ENCODE peak calls at places on chromosomes 16 and 17, in six cellular contexts. One of them, this sample, is unnamed.

GRCh38 chr16:53090591-53091507 is 36.1 kb downstream of the CHD9 start:
- DNase-seq in CD4-positive, alpha-beta memory T cell: no peak
- DNase-seq in iPS DF 6.9: no peak
- DNase-seq in heart left ventricle: peak
- DNase-seq in tibial artery: peak
- DNase-seq in breast epithelium: peak
- DNase-seq in this sample: peak

GRCh38 chr17:37110012-37110701 is 161.4 kb downstream of the AATF start:
- DNase-seq in CD4-positive, alpha-beta memory T cell: no peak
- DNase-seq in iPS DF 6.9: no peak
- DNase-seq in breast epithelium: no peak
- DNase-seq in heart left ventricle: no peak
- DNase-seq in tibial artery: no peak
- DNase-seq in this sample: no peak

GRCh38 chr17:40345161-40346034 is 19.1 kb downstream of the GJD3 start:
- DNase-seq in heart left ventricle: peak
- DNase-seq in CD4-positive, alpha-beta memory T cell: peak
- DNase-seq in iPS DF 6.9: no peak
- DNase-seq in tibial artery: peak
- DNase-seq in breast epithelium: no peak
- DNase-seq in this sample: no peak

GRCh38 chr16:87661561-87661960 is 59.3 kb downstream of the JPH3 start:
- DNase-seq in heart left ventricle: peak
- DNase-seq in breast epithelium: no peak
- DNase-seq in iPS DF 6.9: peak
- DNase-seq in CD4-positive, alpha-beta memory T cell: no peak
- DNase-seq in tibial artery: no peak
- DNase-seq in this sample: no peak

GRCh38 chr16:24851700-24852099 is 5.9 kb downstream of the SLC5A11 start:
- DNase-seq in tibial artery: no peak
- DNase-seq in breast epithelium: no peak
- DNase-seq in iPS DF 6.9: no peak
- DNase-seq in CD4-positive, alpha-beta memory T cell: no peak
- DNase-seq in heart left ventricle: no peak
- DNase-seq in this sample: no peak

GRCh38 chr16:75026892-75027391 is 28.1 kb downstream of the ZNRF1 start:
- DNase-seq in CD4-positive, alpha-beta memory T cell: no peak
- DNase-seq in tibial artery: no peak
- DNase-seq in iPS DF 6.9: no peak
- DNase-seq in heart left ventricle: no peak
- DNase-seq in breast epithelium: no peak
- DNase-seq in this sample: no peak

GRCh38 chr16:383326-384020 is 1.7 kb upstream of the PGAP6 start:
- DNase-seq in breast epithelium: no peak
- DNase-seq in tibial artery: peak
- DNase-seq in iPS DF 6.9: no peak
- DNase-seq in CD4-positive, alpha-beta memory T cell: peak
- DNase-seq in heart left ventricle: peak
- DNase-seq in this sample: no peak

GRCh38 chr16:57366544-57367040 is 5.7 kb upstream of the CX3CL1 start:
- DNase-seq in breast epithelium: no peak
- DNase-seq in iPS DF 6.9: no peak
- DNase-seq in heart left ventricle: no peak
- DNase-seq in tibial artery: peak
- DNase-seq in CD4-positive, alpha-beta memory T cell: no peak
- DNase-seq in this sample: no peak

GRCh38 chr16:2663553-2664521 is 18.5 kb upstream of the KCTD5 start:
- DNase-seq in iPS DF 6.9: no peak
- DNase-seq in heart left ventricle: no peak
- DNase-seq in breast epithelium: no peak
- DNase-seq in CD4-positive, alpha-beta memory T cell: peak
- DNase-seq in tibial artery: no peak
- DNase-seq in this sample: no peak

GRCh38 chr17:77606146-77606864 is 352.2 kb upstream of the TNRC6C start:
- DNase-seq in iPS DF 6.9: no peak
- DNase-seq in CD4-positive, alpha-beta memory T cell: no peak
- DNase-seq in breast epithelium: no peak
- DNase-seq in heart left ventricle: no peak
- DNase-seq in tibial artery: no peak
- DNase-seq in this sample: no peak

GRCh38 chr17:77214743-77215142 is 74.0 kb downstream of the SEC14L1 start:
- DNase-seq in CD4-positive, alpha-beta memory T cell: no peak
- DNase-seq in breast epithelium: no peak
- DNase-seq in tibial artery: no peak
- DNase-seq in iPS DF 6.9: peak
- DNase-seq in heart left ventricle: peak
- DNase-seq in this sample: no peak

GRCh38 chr17:67594115-67594878 is 123.4 kb upstream of the NOL11 start:
- DNase-seq in breast epithelium: no peak
- DNase-seq in heart left ventricle: no peak
- DNase-seq in tibial artery: no peak
- DNase-seq in iPS DF 6.9: no peak
- DNase-seq in CD4-positive, alpha-beta memory T cell: no peak
- DNase-seq in this sample: no peak

GRCh38 chr16:48501516-48502377 is 108.2 kb downstream of the N4BP1 start:
- DNase-seq in iPS DF 6.9: no peak
- DNase-seq in breast epithelium: no peak
- DNase-seq in CD4-positive, alpha-beta memory T cell: no peak
- DNase-seq in heart left ventricle: peak
- DNase-seq in tibial artery: no peak
- DNase-seq in this sample: no peak

DNA sequence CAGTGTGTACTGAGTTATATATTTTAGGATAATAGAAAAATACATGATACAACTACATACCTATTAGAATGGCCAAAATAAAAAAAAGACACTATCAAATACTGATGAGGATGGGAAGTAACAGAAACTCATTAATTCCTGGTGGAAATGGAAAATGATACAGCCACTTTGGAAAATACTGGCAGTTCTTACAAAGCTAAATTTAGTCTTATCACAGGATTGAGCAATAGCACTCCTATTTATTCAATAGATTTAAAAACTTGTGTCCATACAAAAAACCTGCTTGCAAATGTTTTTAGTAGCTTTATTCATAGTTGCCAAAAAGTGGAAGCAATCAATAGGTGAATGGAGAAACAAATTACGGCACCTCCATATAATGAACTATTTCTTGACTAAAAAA is 141.9 kb downstream of the CDK5R1 start:
- DNase-seq in CD4-positive, alpha-beta memory T cell: no peak
- DNase-seq in breast epithelium: no peak
- DNase-seq in heart left ventricle: no peak
- DNase-seq in tibial artery: no peak
- DNase-seq in iPS DF 6.9: no peak
- DNase-seq in this sample: no peak
- H3K27ac ChIP-seq in CD4-positive, alpha-beta memory T cell: no peak
- H3K27ac ChIP-seq in breast epithelium: no peak
- H3K27ac ChIP-seq in heart left ventricle: no peak
- H3K27ac ChIP-seq in tibial artery: peak
- H3K27ac ChIP-seq in iPS DF 6.9: no peak
- H3K27ac ChIP-seq in this sample: no peak

GRCh38 chr17:73304971-73305786 is 6.6 kb downstream of the CDC42EP4 start:
- DNase-seq in CD4-positive, alpha-beta memory T cell: no peak
- DNase-seq in heart left ventricle: peak
- DNase-seq in iPS DF 6.9: no peak
- DNase-seq in tibial artery: peak
- DNase-seq in breast epithelium: no peak
- DNase-seq in this sample: peak
- H3K27ac ChIP-seq in CD4-positive, alpha-beta memory T cell: no peak
- H3K27ac ChIP-seq in heart left ventricle: peak
- H3K27ac ChIP-seq in iPS DF 6.9: no peak
- H3K27ac ChIP-seq in tibial artery: peak
- H3K27ac ChIP-seq in breast epithelium: peak
- H3K27ac ChIP-seq in this sample: peak

GRCh38 chr17:66301864-66302741 is at the start of gene PRKCA:
- DNase-seq in CD4-positive, alpha-beta memory T cell: peak
- DNase-seq in tibial artery: peak
- DNase-seq in iPS DF 6.9: no peak
- DNase-seq in heart left ventricle: peak
- DNase-seq in breast epithelium: no peak
- DNase-seq in this sample: peak
- H3K27ac ChIP-seq in CD4-positive, alpha-beta memory T cell: peak
- H3K27ac ChIP-seq in tibial artery: peak
- H3K27ac ChIP-seq in iPS DF 6.9: no peak
- H3K27ac ChIP-seq in heart left ventricle: peak
- H3K27ac ChIP-seq in breast epithelium: peak
- H3K27ac ChIP-seq in this sample: peak

DNA sequence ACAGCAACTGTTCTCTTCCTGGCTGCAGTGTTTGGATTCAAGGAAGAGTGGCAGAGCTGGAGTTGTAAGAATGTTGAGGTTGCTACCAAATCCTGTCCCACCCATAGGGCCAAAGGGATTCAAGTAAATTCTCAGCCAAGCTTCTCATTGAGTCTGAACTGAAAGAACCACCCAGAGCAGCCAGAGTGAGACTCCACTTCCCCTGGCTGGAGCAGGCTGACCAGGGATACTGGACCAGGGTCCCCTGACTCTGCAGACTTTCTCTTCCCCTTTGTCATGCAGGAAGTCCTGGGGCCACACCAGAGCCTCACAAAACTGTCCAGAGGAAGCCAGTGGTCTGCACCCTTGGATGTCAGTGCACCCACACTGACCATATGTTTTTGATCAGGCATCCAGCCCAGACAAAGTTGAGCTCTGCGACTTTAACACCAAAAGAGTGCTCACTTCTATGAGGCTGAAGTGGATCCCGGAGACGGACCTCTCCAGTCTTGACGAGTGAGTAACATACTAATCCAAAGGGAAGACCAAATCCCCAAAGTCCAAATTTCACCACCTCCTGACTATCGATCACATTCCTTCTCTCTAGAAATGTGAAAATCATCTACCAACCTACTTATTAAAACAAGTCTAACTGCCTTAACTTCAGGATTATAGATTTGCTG is 4.1 kb downstream of the NXN start:
- DNase-seq in CD4-positive, alpha-beta memory T cell: no peak
- DNase-seq in tibial artery: no peak
- DNase-seq in heart left ventricle: no peak
- DNase-seq in breast epithelium: no peak
- DNase-seq in iPS DF 6.9: no peak
- DNase-seq in this sample: no peak
- H3K27ac ChIP-seq in CD4-positive, alpha-beta memory T cell: no peak
- H3K27ac ChIP-seq in tibial artery: no peak
- H3K27ac ChIP-seq in heart left ventricle: no peak
- H3K27ac ChIP-seq in breast epithelium: peak
- H3K27ac ChIP-seq in iPS DF 6.9: no peak
- H3K27ac ChIP-seq in this sample: no peak

DNA sequence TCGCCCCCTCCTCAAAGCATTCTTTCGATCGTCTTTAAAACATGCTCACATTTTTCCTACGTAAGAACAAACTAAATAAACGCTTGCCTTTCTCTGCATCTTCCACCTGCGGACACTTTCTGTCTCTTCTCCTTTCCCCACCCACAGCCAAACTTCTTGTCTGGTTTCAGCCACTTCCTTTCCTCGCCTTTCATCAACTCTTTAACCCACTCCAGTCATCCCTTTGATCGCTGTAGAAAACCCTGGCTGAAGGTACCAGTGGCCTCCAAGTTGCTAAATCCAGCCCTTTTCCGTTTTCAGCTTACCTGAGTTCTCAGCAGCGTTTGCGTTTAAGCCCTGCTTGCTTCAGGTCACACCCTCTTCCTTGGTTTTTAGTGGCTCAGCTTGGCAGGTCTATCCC is 483 bp downstream of the RPA1 start:
- DNase-seq in iPS DF 6.9: no peak
- DNase-seq in tibial artery: no peak
- DNase-seq in breast epithelium: no peak
- DNase-seq in CD4-positive, alpha-beta memory T cell: peak
- DNase-seq in heart left ventricle: no peak
- DNase-seq in this sample: no peak
- H3K27ac ChIP-seq in iPS DF 6.9: no peak
- H3K27ac ChIP-seq in tibial artery: peak
- H3K27ac ChIP-seq in breast epithelium: peak
- H3K27ac ChIP-seq in CD4-positive, alpha-beta memory T cell: peak
- H3K27ac ChIP-seq in heart left ventricle: peak
- H3K27ac ChIP-seq in this sample: peak

GRCh38 chr16:22787456-22788189 is 26.3 kb upstream of the HS3ST2 start:
- DNase-seq in CD4-positive, alpha-beta memory T cell: no peak
- DNase-seq in iPS DF 6.9: no peak
- DNase-seq in heart left ventricle: no peak
- DNase-seq in breast epithelium: no peak
- DNase-seq in tibial artery: no peak
- DNase-seq in this sample: no peak
- H3K27ac ChIP-seq in CD4-positive, alpha-beta memory T cell: no peak
- H3K27ac ChIP-seq in iPS DF 6.9: no peak
- H3K27ac ChIP-seq in heart left ventricle: no peak
- H3K27ac ChIP-seq in breast epithelium: no peak
- H3K27ac ChIP-seq in tibial artery: no peak
- H3K27ac ChIP-seq in this sample: peak

DNA sequence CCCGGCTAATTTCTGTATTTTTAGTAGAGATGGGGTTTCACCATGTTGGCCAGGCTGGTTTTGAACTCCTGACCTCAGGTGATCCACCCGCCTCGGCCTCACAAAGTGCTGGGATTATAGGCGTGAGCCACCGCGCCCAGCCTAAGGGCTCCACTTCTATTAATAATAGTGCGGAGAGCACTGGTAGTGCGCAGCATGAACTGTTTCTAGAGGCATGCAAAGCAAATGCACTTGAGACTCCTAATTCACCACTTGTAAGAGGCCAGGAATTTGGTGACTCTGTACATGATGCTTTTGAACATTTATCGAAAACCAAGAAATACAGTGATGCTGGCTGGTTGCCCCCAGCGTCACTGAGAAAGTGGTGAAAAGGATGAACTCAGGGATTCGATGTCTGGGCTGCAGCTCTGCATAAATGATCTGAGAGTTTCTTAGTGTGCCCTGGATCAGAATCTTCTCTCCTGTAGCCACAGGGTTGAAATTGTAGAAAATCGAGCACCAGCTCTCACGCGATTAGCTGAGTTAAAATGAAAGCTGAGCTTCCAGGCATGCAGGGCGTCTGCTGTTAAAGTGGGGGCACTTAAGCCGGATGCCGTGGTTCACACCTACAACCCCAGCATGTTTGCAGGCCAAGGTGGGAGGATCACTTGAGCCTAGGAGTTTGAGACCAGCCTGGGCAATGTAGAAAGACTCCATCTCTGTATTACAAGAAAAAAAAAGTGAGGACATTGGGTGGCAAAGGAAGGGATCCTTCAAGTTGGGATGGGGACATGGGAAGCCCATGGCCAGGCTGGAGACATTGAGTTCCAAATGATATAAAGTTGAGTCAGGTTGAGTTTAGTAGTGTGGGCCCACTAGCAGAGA is 4.8 kb downstream of the RNF213 start:
- DNase-seq in heart left ventricle: no peak
- DNase-seq in CD4-positive, alpha-beta memory T cell: peak
- DNase-seq in iPS DF 6.9: no peak
- DNase-seq in breast epithelium: no peak
- DNase-seq in tibial artery: no peak
- DNase-seq in this sample: no peak
- H3K27ac ChIP-seq in heart left ventricle: no peak
- H3K27ac ChIP-seq in CD4-positive, alpha-beta memory T cell: peak
- H3K27ac ChIP-seq in iPS DF 6.9: no peak
- H3K27ac ChIP-seq in breast epithelium: no peak
- H3K27ac ChIP-seq in tibial artery: no peak
- H3K27ac ChIP-seq in this sample: no peak

This sample was measured in thoracic aorta.